ENCODE peak calls at places on chromosomes 3 and 15, in seven cellular contexts. L is left lung; X is cardiac muscle cell; D is sigmoid colon; S is mucosa of descending colon; Z is CD4-positive, alpha-beta memory T cell; M is pancreas. U is an unnamed sample. For H3K36me3, the result is how much of the 10 kb centered on the place peaks cover.

GRCh38 chr15:66941231-66941711 is 124.1 kb upstream of the SMAD3 start:
- DNase-seq in L (no peak), M (no peak), Z (no peak), S (no peak), D (peak), X (no peak), U (peak)

GRCh38 chr3:4061201-4061600 is 242.0 kb upstream of the SETMAR start:
- DNase-seq in S (no peak), X (no peak), M (no peak), Z (no peak), L (no peak), D (no peak), U (no peak)

GRCh38 chr3:105957722-105958121 is 88.9 kb upstream of the CBLB start:
- DNase-seq in M (no peak), Z (no peak), X (no peak), S (no peak), L (no peak), D (no peak), U (no peak)

GRCh38 chr3:73411545-73411944 is 213.2 kb downstream of the PDZRN3 start:
- DNase-seq in L (no peak), D (no peak), S (no peak), X (no peak), Z (no peak), M (no peak), U (no peak)

GRCh38 chr15:31347067-31347975 is 20.7 kb downstream of the KLF13 start:
- DNase-seq in X (no peak), D (no peak), S (peak), Z (peak), M (no peak), L (peak), U (no peak)

GRCh38 chr3:138188013-138188352 is 882 bp downstream of the ARMC8 start:
- DNase-seq in Z (peak), S (no peak), L (no peak), M (no peak), X (no peak), D (peak), U (no peak)

GRCh38 chr3:197913981-197914380 is 36.0 kb upstream of the RPL35A start:
- DNase-seq in D (no peak), M (no peak), L (no peak), X (no peak), S (no peak), Z (no peak), U (no peak)

GRCh38 chr15:86608461-86608860 is 528.8 kb downstream of the AGBL1 start:
- DNase-seq in Z (no peak), X (no peak), L (no peak), S (no peak), D (no peak), M (no peak), U (no peak)

GRCh38 chr3:3105815-3106214 is 4.4 kb downstream of the IL5RA start:
- DNase-seq in S (no peak), X (no peak), D (no peak), L (no peak), M (no peak), Z (no peak), U (no peak)

GRCh38 chr15:87368511-87368910 is 888.0 kb downstream of the NTRK3 start:
- DNase-seq in M (no peak), Z (no peak), X (no peak), S (no peak), D (no peak), L (no peak), U (no peak)

GRCh38 chr15:43274136-43274535 is 7.4 kb upstream of the TGM5 start:
- DNase-seq in M (peak), D (no peak), Z (no peak), S (no peak), X (no peak), L (no peak), U (no peak)

GRCh38 chr15:85642693-85643058 is 152.0 kb downstream of the KLHL25 start:
- DNase-seq in M (peak), S (no peak), D (peak), L (peak), Z (no peak), X (peak), U (no peak)

GRCh38 chr3:154132777-154133375 is 11.7 kb downstream of the ARHGEF26 start:
- DNase-seq in M (no peak), L (no peak), S (no peak), Z (no peak), X (no peak), D (no peak), U (peak)

GRCh38 chr15:90914240-90915080 is 11.4 kb downstream of the MAN2A2 start:
- DNase-seq in M (no peak), X (no peak), L (no peak), D (no peak), S (peak), Z (no peak), U (no peak)

GRCh38 chr3:94561094-94561493 is 498.2 kb downstream of the NSUN3 start:
- DNase-seq in X (peak), D (no peak), M (no peak), S (no peak), L (no peak), Z (no peak), U (no peak)

GRCh38 chr3:60979861-60980739 is 271.2 kb downstream of the FHIT start:
- DNase-seq in L (no peak), Z (no peak), D (no peak), S (no peak), X (no peak), M (no peak), U (no peak)

GRCh38 chr3:120077726-120078125 is 16.5 kb downstream of the GSK3B start:
- DNase-seq in D (no peak), Z (no peak), X (no peak), S (no peak), L (no peak), M (no peak), U (no peak)

GRCh38 chr3:45560270-45561020 is 34.1 kb upstream of the LIMD1 start:
- DNase-seq in X (no peak), D (peak), S (no peak), Z (no peak), M (no peak), L (no peak), U (no peak)

GRCh38 chr15:35751421-35752133 is 205.6 kb upstream of the DPH6 start:
- DNase-seq in S (no peak), L (peak), Z (peak), X (peak), D (peak), M (peak), U (peak)

GRCh38 chr3:116341916-116342315 is 103.4 kb downstream of the LSAMP start:
- DNase-seq in D (no peak), X (no peak), S (no peak), L (no peak), Z (no peak), M (no peak), U (no peak)

GRCh38 chr15:82647045-82647834 is at the start of gene CPEB1:
- DNase-seq in L (no peak), Z (peak), S (peak), X (peak), M (peak), D (peak), U (no peak)

GRCh38 chr3:165459924-165460540 is 263.8 kb upstream of the SLITRK3 start:
- DNase-seq in X (no peak), M (no peak), S (no peak), L (no peak), D (no peak), Z (no peak), U (peak)

GRCh38 chr3:188268336-188268735 is 114.4 kb downstream of the LPP start:
- DNase-seq in X (no peak), L (no peak), M (no peak), S (no peak), Z (no peak), D (no peak), U (no peak)

GRCh38 chr3:133540896-133541674 is 32.4 kb upstream of the CDV3 start:
- DNase-seq in M (no peak), Z (no peak), S (peak), D (no peak), L (no peak), X (no peak), U (no peak)

GRCh38 chr3:11211531-11212300 is 57.4 kb downstream of the HRH1 start:
- DNase-seq in X (no peak), Z (no peak), D (peak), S (no peak), L (no peak), M (no peak), U (no peak)

GRCh38 chr3:105199217-105199616 is 167.5 kb upstream of the ALCAM start:
- DNase-seq in S (no peak), X (no peak), M (no peak), Z (no peak), D (no peak), L (no peak), U (no peak)

GRCh38 chr15:63234479-63234878 is 42.9 kb upstream of the APH1B start:
- DNase-seq in Z (no peak), X (no peak), L (peak), S (peak), M (peak), D (peak), U (no peak)

DNA sequence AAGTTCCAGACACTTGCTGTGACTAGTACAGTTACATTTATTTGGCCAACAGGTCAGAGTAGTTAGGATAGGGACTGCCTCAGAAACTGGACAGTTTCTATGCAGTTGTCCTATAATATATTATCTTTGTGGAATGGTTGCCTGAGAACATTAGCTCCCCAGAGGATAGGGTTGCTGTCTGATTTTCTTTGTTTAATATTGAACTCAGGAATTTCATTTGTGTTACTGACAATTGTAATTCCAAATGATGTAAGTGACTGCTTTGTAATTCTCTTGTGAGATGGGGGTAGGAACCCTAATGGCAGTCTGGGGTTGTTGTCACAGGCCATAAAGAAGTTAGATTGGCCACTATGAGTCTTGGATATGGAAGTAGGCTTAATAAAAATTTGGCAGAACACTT is 2.2 kb downstream of the NXPE3 start:
- DNase-seq in Z (no peak), S (no peak), X (no peak), M (no peak), L (no peak), D (no peak), U (no peak)
- H3K4me3 ChIP-seq in Z (no peak), S (no peak), X (no peak), M (no peak), L (peak), D (no peak), U (no peak)

DNA sequence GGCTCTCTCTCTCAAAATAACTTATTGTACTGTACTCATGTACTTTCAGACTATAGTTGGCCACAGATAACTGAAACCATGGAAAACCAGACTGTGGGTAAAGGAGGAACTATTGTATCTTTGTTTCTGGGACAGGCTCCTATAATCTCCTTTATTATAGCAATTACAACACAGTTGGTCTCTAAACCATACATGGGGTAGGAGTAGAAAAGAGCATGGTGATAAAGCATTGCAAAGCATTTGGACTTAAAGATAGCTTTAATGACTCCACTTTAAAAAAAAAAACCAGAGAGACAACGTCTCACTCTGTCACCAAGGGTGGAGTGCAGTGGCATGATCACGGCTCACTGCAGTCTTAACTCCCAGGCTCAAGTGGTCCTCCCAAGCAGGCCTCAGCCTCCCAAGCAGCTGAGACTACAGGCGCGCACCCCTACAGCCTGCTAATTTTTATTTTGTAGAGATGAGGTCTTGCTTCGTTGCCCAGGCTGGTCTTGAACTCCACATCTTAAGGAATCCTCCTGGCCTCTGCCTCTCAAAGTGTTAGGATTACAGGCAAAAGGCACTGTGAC is 68.2 kb downstream of the DENND4A start:
- DNase-seq in X (no peak), M (no peak), Z (no peak), S (peak), D (no peak), L (no peak), U (peak)
- H3K36me3 ChIP-seq in X (under half), M (under half), Z (under half), S (under half), D (under half), L (half or more), U (under half)

GRCh38 chr3:196643201-196643749 is 3.8 kb downstream of the NRROS start:
- DNase-seq in D (peak), X (no peak), L (peak), M (no peak), Z (peak), S (peak), U (no peak)
- H3K4me3 ChIP-seq in D (no peak), X (no peak), L (peak), M (no peak), Z (no peak), S (no peak), U (no peak)

GRCh38 chr3:100010087-100010417 is 104.2 kb downstream of the FILIP1L start:
- DNase-seq in M (no peak), S (no peak), X (no peak), D (no peak), Z (no peak), L (no peak), U (no peak)

GRCh38 chr3:100006570-100007271 is 107.6 kb downstream of the FILIP1L start:
- DNase-seq in D (no peak), M (no peak), L (no peak), X (no peak), S (no peak), Z (no peak), U (no peak)

GRCh38 chr3:100007313-100007712 is 107.0 kb downstream of the FILIP1L start:
- DNase-seq in D (no peak), Z (no peak), L (no peak), M (no peak), X (no peak), S (no peak), U (no peak)

GRCh38 chr3:100009285-100010086 is 104.8 kb downstream of the FILIP1L start:
- DNase-seq in D (no peak), L (no peak), M (no peak), X (no peak), Z (no peak), S (no peak), U (no peak)

GRCh38 chr3:100008081-100008698 is 106.1 kb downstream of the FILIP1L start:
- DNase-seq in X (no peak), D (no peak), L (no peak), Z (no peak), M (no peak), S (no peak), U (no peak)
- H3K36me3 ChIP-seq in X (under half), D (under half), L (under half), Z (under half), M (under half), S (under half), U (under half)

GRCh38 chr15:81000144-81000625 is 538 bp upstream of the TLNRD1 start:
- DNase-seq in X (no peak), Z (no peak), L (peak), S (no peak), D (no peak), M (no peak), U (no peak)

GRCh38 chr15:81002004-81002253 is 1.2 kb downstream of the TLNRD1 start:
- DNase-seq in L (no peak), M (no peak), X (no peak), S (no peak), D (no peak), Z (no peak), U (no peak)

GRCh38 chr15:81002254-81003022 is 1.7 kb downstream of the TLNRD1 start:
- DNase-seq in Z (no peak), S (peak), X (no peak), L (peak), M (peak), D (no peak), U (no peak)

GRCh38 chr15:81000626-81001179 is at the start of gene TLNRD1:
- DNase-seq in X (peak), S (peak), D (peak), L (peak), Z (peak), M (peak), U (peak)

GRCh38 chr15:81001180-81002003 is 669 bp downstream of the TLNRD1 start:
- DNase-seq in M (peak), S (peak), Z (peak), X (peak), D (peak), L (peak), U (peak)
- H3K4me3 ChIP-seq in M (peak), S (peak), Z (peak), X (peak), D (peak), L (peak), U (peak)

GRCh38 chr15:40031300-40031699 is 7.7 kb downstream of the SRP14 start:
- DNase-seq in Z (no peak), D (no peak), L (no peak), M (no peak), S (no peak), X (no peak), U (no peak)
- H3K36me3 ChIP-seq in Z (under half), D (half or more), L (half or more), M (half or more), S (under half), X (half or more), U (under half)